ENCODE peak calls at places on chromosomes 2 and 18, in eight cellular contexts. N is H54, X is IMR-90, G is sigmoid colon, O is H1, L is GM12878, I is A549, V is K562. Z is an unnamed sample.
A peak's percentile ranks its signal among the peaks of the same experiment; 100 is the strongest.

GRCh38 chr18:39795350-39795749 is 2159.7 kb upstream of the PIK3C3 start:
- DNase-seq in X (no peak), G (no peak), O (no peak), V (no peak), I (no peak), L (no peak), N (no peak), Z (peak; percentile 40)

GRCh38 chr2:197786010-197786877 is 1.1 kb upstream of the BOLL start:
- DNase-seq in O (peak; percentile 70), I (peak; percentile 35), X (no peak), N (no peak), L (no peak), V (no peak), G (no peak), Z (peak; percentile 75)

GRCh38 chr2:20469595-20469994 is 22.7 kb downstream of the RHOB start:
- DNase-seq in V (no peak), I (no peak), N (no peak), G (peak; percentile 60), X (no peak), O (no peak), L (no peak), Z (no peak)

GRCh38 chr18:63831080-63831788 is 56.0 kb downstream of the SERPINB7 start:
- DNase-seq in O (no peak), G (no peak), L (no peak), X (peak; percentile 84), N (no peak), V (no peak), I (no peak), Z (no peak)

GRCh38 chr2:8120979-8121825 is 560.7 kb upstream of the ID2 start:
- DNase-seq in I (no peak), N (no peak), L (no peak), X (peak; percentile 35), V (no peak), G (no peak), O (no peak), Z (no peak)

GRCh38 chr2:208642125-208642779 is 235.7 kb downstream of the PTH2R start:
- DNase-seq in X (no peak), N (no peak), G (no peak), V (no peak), I (no peak), L (no peak), O (no peak), Z (no peak)

GRCh38 chr18:32548688-32549087 is 78.0 kb upstream of the GAREM1 start:
- DNase-seq in L (no peak), G (no peak), N (no peak), I (no peak), X (no peak), O (peak; percentile 17), V (no peak), Z (no peak)

GRCh38 chr2:20400306-20400705 is 46.6 kb upstream of the RHOB start:
- DNase-seq in X (no peak), G (peak; percentile 45), V (no peak), N (no peak), I (no peak), L (no peak), O (no peak), Z (no peak)

GRCh38 chr2:188819781-188820180 is 154.4 kb upstream of the COL3A1 start:
- DNase-seq in O (no peak), N (no peak), L (no peak), X (no peak), I (no peak), V (no peak), G (no peak), Z (no peak)

GRCh38 chr2:68774569-68775271 is 40.1 kb downstream of the ARHGAP25 start:
- DNase-seq in G (peak; percentile 74), I (no peak), L (peak; percentile 54), X (peak; percentile 23), V (peak; percentile 67), N (no peak), O (no peak), Z (peak; percentile 32)
- TF ChIP-seq POLR2A in G (no peak), I (no peak), L (no peak), X (no peak), V (peak; percentile 65), N (no peak), O (no peak), Z (no peak)

GRCh38 chr2:167292430-167293171 is 404.3 kb downstream of the XIRP2 start:
- DNase-seq in N (peak; percentile 90), I (peak; percentile 81), O (peak; percentile 87), G (peak; percentile 93), V (peak; percentile 53), X (peak; percentile 93), L (no peak), Z (peak; percentile 60)
- TF ChIP-seq POLR2A in N (peak; percentile 62), I (no peak), O (peak; percentile 67), G (peak; percentile 18), V (no peak), X (no peak), L (no peak), Z (no peak)

DNA sequence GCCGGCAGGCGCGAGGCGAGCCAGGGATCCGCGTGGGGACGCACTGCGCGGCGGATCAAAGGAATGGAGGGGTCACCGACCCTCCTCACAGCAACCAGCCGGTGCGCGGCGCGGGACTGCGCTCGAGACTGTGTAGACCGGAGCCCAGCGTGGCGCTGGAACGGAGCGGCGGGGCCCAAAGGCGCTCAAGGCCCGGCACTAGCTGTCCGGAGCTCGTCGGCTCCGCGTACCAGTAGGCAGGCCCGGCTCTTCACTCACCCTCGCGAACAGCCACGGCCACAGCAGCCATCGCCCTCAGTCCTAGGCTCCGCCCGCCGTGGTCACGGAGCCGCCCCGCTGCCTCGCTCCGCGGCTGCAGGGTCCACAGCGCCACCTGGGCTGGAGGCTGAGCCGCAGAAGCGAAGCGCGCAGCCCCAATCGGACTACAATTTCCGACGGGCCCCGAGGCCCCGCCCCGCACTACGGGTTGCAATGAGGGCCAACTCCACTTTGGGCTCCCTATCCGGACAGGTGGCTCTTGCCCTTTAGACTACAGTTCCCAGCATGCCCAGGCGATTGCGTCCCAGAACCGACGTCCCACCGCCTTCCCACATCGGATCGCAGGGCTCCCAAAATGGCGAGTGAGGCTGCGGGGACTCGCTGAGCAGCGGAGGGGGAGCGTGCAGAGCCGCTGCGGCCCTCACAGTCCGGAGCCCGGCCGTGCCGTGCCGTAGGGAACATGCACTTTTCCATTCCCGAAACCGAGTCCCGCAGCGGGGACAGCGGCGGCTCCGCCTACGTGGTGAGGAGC is at the start of the genes EIF2B4 and SNX17:
- DNase-seq in V (peak; percentile 88), X (peak; percentile 99), L (peak; percentile 97), I (peak; percentile 98), N (peak; percentile 88), O (peak; percentile 98), G (peak; percentile 100), Z (peak; percentile 99)
- TF ChIP-seq POLR2A in V (peak; percentile 88), X (peak; percentile 80), L (peak; percentile 95), I (peak; percentile 90), N (peak; percentile 85), O (peak; percentile 84), G (peak; percentile 25), Z (peak; percentile 89)

GRCh38 chr2:174590928-174591648 is 6.5 kb downstream of the WIPF1 start:
- DNase-seq in X (peak; percentile 55), G (no peak), N (no peak), L (no peak), V (no peak), I (no peak), O (no peak), Z (peak; percentile 16)
- TF ChIP-seq POLR2A in X (no peak), G (no peak), N (no peak), L (no peak), V (no peak), I (no peak), O (no peak), Z (no peak)

DNA sequence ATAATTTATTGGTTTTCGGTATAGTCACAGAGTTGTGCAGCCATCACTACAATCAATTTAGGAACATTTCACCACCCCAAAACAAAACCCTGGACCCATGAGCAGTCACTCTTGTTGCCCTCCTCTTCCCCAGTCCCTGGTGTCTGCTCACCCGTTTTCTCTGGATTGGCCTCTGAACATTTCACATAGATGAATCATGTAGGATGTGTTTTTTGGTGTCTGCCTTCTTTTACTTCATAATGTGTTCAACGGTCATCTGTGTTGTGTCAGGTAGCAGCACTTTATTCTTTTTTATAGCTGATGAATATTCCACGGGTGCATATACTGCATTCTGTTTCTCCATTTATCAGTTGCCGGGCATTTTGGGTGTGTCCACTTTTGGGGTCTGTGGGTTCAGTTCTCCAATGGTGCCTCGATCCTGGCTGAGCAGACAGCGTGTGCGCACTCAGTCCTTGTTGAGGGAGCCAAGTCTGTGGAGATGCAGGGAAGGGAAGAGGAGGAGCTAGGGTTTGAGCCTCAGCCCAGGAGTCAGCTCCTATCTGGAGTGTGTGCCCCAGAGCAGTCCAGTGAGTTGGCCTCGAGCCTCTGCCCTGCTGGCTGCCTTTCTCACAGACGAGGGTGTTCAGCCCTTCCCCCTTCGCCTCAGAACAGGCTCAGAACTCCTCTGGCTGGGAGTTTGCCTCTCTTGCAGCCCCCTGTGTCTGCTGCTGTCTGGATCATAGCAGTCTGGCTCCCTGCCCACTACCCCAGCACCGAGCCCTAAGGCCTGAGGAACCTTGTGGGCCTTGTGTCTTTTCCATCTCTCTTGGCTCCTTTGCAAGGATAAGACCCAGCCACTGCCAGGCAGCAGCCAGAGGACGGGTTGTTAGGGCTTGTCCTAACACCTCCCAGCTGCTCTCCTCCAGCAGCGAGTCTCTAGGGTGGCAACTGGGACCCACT is 18.0 kb downstream of the C2orf74 start:
- DNase-seq in I (no peak), L (no peak), X (peak; percentile 77), V (no peak), O (no peak), N (no peak), G (peak; percentile 92), Z (peak; percentile 51)
- TF ChIP-seq POLR2A in I (no peak), L (no peak), X (no peak), V (no peak), O (no peak), N (no peak), G (no peak), Z (peak; percentile 49)

GRCh38 chr2:25673170-25674002 is at the start of gene DTNB:
- DNase-seq in X (peak; percentile 54), G (peak; percentile 92), I (peak; percentile 77), N (peak; percentile 84), L (no peak), O (no peak), V (peak; percentile 96), Z (peak; percentile 87)
- TF ChIP-seq POLR2A in X (no peak), G (no peak), I (peak; percentile 53), N (peak; percentile 64), L (peak; percentile 80), O (peak; percentile 10), V (no peak), Z (peak; percentile 12)

DNA sequence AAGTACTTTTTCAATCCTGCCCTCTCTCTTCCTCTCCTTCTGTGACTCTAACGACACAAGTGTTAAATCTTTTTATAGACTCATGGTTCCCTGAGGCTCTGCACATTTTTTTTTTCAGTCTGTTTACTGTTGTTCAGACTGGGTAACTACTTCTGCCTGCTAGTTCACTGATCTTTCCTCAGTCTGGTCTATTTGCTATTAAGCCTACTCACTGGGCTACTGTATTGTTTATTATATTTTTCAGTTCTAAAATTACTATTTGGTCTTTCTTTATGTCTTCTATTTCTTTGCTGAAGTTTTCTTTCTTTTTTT is 21.3 kb downstream of the PPP3R1 start:
- DNase-seq in G (no peak), O (no peak), V (no peak), L (no peak), N (no peak), X (no peak), I (no peak), Z (no peak)
- TF ChIP-seq POLR2A in G (no peak), O (no peak), V (no peak), L (no peak), N (no peak), X (no peak), I (no peak), Z (no peak)

Z was measured in erythroblast.